ENCODE peak calls at places on chromosome 19, in four cellular contexts. T, X, U and V are unnamed samples.

GRCh38 chr19:35023428-35023827 is 6.8 kb upstream of the SCN1B start:
- DNase-seq in T (no peak), X (no peak), U (no peak), V (no peak)

GRCh38 chr19:48419158-48419920 is 25.9 kb downstream of the GRIN2D start:
- DNase-seq in T (no peak), X (peak; percentile 49), U (peak; percentile 96), V (no peak)

GRCh38 chr19:49469828-49470614 is 4.0 kb upstream of the FLT3LG start:
- DNase-seq in T (no peak), X (peak; percentile 40), U (peak; percentile 53), V (no peak)

GRCh38 chr19:36128392-36128736 is 11.5 kb upstream of the CAPNS1 start:
- DNase-seq in T (no peak), X (no peak), U (peak; percentile 51), V (no peak)

GRCh38 chr19:28504727-28505126 is 708.2 kb downstream of the UQCRFS1 start:
- DNase-seq in T (no peak), X (no peak), U (peak; percentile 51), V (no peak)

GRCh38 chr19:3466630-3467029 is 13.7 kb downstream of the SMIM24 start:
- DNase-seq in T (no peak), X (no peak), U (no peak), V (no peak)

GRCh38 chr19:52991021-52991420 is 22.7 kb upstream of the ERVV-1 start:
- DNase-seq in T (no peak), X (no peak), U (no peak), V (no peak)

GRCh38 chr19:35164418-35164817 is 9.9 kb downstream of the FXYD5 start:
- DNase-seq in T (peak; percentile 81), X (no peak), U (no peak), V (no peak)

GRCh38 chr19:5048091-5048726 is 79.3 kb downstream of the KDM4B start:
- DNase-seq in T (no peak), X (peak; percentile 87), U (peak; percentile 86), V (no peak)

DNA sequence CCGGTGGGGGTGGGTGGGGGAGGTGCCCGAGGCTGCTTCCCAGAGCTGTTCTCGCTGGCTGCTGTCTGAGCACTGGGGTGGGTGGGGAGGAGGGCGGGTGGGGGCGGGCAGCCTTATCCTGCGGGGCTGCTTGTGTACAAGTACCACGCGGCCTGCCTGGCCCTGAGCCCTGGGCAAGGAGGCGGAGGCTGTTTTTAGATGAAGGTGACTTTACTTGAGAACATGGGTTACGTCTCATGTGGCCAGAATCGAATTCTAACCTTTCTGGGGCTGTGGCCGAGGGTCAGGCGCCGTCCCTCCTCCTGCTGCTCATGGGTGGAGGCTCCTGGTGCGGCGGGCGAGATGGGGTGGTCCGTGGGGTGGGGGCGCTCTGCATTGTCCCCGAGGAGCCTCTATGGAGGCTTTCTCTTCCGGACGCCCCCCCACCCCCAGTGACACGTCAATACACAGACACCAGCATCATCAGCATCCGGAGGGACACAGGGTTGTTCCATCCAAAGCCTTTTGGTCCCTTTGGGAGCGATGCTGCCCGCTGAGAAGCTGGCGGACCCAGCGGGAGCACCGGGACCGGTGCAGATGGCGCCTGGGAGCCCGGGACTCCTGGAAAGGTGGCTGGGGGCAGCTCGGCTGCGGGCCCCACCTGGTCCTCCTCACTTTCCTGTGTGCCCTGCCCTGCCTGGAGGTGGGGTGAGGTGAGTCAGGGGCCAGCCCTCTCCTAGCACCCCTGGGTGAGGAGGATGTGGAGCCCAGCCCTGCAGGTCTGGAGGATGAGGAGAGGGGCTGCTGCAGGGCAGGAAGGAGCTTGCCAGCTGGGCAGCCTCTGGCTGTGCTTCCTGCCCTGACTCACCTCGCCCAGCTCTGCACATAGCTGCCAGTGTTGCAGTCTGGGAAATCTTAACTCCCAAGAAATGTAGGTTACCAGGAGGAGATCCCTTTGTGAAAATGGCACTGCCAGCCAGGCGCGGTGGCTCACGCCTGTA is 3.4 kb downstream of the BSG start:
- DNase-seq in T (no peak), X (peak; percentile 81), U (peak; percentile 18), V (no peak)
- H3K4me3 ChIP-seq in T (no peak overlapping the region), X (peak overlapping the region; percentile 35), U (peak overlapping the region; percentile 20), V (peak overlapping the region; percentile 39)

DNA sequence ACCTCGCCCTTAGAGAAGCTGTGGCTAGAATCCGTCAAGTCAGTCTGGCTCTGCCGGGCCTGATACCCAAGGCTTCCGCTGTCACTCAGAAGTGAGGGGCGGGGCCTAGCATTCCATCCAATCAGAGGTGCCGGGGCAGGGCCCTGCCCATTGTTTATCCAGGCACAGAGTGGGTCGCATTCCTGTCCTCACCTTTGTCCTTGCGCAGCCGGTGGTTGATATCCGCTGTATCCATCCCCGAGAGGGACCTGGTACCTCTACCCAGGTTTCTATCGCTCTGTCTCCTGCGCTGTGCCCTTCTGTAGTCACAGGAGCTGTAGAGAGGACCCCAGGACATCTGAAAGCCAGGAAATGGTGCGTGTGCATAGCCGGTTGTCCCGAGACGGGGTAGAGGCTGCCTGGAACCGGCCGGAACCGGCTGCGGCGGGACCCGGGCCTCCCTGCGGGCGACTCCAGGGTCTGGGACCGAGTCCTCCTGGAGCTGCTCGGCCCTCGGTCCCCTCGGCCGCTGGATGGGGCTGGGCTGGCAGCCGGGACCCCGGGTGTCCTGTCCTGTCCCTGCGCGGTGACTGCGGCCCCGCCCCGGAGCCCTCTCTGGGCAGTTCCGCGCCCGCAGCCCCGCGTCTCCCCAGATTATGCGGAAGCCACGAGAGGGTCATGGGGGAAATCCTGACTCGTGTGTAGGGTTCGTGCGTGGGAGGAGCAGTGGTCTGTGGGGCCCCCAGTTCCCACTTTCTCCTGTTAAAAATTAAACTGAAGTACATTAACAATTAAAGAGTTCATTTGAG is at the start of gene ZNF763:
- DNase-seq in T (no peak), X (peak; percentile 96), U (peak; percentile 99), V (peak; percentile 99)
- TF ChIP-seq POLR2AphosphoS5 in T (no peak), X (no peak), U (peak; percentile 91), V (peak; percentile 84)

GRCh38 chr19:45076851-45077730 is 813 bp upstream of the ZNF296 start:
- DNase-seq in T (no peak), X (no peak), U (peak; percentile 75), V (no peak)

GRCh38 chr19:45078390-45079062 is 534 bp upstream of the GEMIN7 start:
- DNase-seq in T (no peak), X (no peak), U (no peak), V (no peak)

GRCh38 chr19:45079911-45080469 is 930 bp downstream of the GEMIN7 start:
- DNase-seq in T (no peak), X (peak; percentile 52), U (peak; percentile 81), V (no peak)

GRCh38 chr19:45082170-45082569 is 3.1 kb downstream of the GEMIN7 start:
- DNase-seq in T (no peak), X (no peak), U (no peak), V (no peak)

GRCh38 chr19:45079063-45079910 is at the start of gene GEMIN7:
- DNase-seq in T (peak; percentile 44), X (peak; percentile 84), U (peak; percentile 93), V (no peak)
- TF ChIP-seq CTCF in T (no peak), X (no peak), U (no peak), V (peak; percentile 26)

GRCh38 chr19:13043285-13043684 is 48.0 kb downstream of the NFIX start:
- DNase-seq in T (no peak), X (no peak), U (no peak), V (no peak)

GRCh38 chr19:13040916-13041292 is 45.6 kb downstream of the NFIX start:
- DNase-seq in T (no peak), X (no peak), U (no peak), V (no peak)

GRCh38 chr19:13044160-13044853 is 49.0 kb downstream of the NFIX start:
- DNase-seq in T (no peak), X (no peak), U (no peak), V (no peak)

GRCh38 chr19:13040232-13040915 is 45.1 kb downstream of the NFIX start:
- DNase-seq in T (no peak), X (no peak), U (no peak), V (no peak)

GRCh38 chr19:13042443-13043130 is 47.3 kb downstream of the NFIX start:
- DNase-seq in T (no peak), X (no peak), U (no peak), V (no peak)
- H3K4me3 ChIP-seq in T (no peak overlapping the region), X (no peak overlapping the region), U (no peak overlapping the region), V (no peak overlapping the region)

DNA sequence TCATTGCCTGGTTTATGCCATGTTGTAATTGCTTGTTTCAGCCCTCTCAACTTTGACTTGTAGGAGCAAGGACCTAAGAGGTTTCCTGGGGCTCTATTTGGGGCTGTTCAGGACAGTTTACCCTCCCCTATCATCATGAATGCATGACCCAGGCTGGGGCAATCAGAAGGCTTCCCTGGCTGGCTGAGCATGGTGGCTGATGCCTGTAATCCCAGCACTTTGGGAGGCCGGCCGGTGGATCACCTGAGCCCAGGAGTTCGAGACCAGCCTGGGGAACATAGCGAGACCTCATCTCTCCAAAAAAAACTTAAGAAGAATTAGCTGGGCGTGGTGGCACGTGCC is 6.1 kb upstream of the LSM4 start:
- DNase-seq in T (no peak), X (no peak), U (no peak), V (no peak)
- TF ChIP-seq POLR2AphosphoS5 in T (no peak), X (no peak), U (no peak), V (no peak)

GRCh38 chr19:17309198-17309961 is at the start of gene DDA1:
- DNase-seq in T (peak; percentile 100), X (peak; percentile 100), U (peak; percentile 100), V (peak; percentile 100)
- TF ChIP-seq CTCF in T (no peak), X (no peak), U (no peak), V (peak; percentile 24)

GRCh38 chr19:38047641-38048040 is 140.6 kb downstream of the SIPA1L3 start:
- DNase-seq in T (no peak), X (no peak), U (no peak), V (no peak)
- H3K4me3 ChIP-seq in T (no peak overlapping the region), X (no peak overlapping the region), U (no peak overlapping the region), V (no peak overlapping the region)